ENCODE peak calls at places on chromosome 17, in nine cellular contexts. J, B, W, Q, C, T, Y, D and S are unnamed samples. For H3K27me3 and H3K36me3, the result is how much of the 10 kb centered on the place peaks cover.

GRCh38 chr17:60094754-60095153 is 16.0 kb upstream of the HEATR6 start:
- DNase-seq in D (no peak), Q (no peak), Y (no peak), J (no peak), T (no peak), C (no peak), B (no peak), W (no peak), S (no peak)

GRCh38 chr17:79065105-79065670 is 9.4 kb upstream of the ENGASE start:
- DNase-seq in D (peak), J (peak), B (no peak), Y (no peak), C (no peak), W (peak), Q (peak), T (no peak), S (peak)

GRCh38 chr17:2399572-2400473 is 1.0 kb downstream of the MNT start:
- DNase-seq in C (peak), T (peak), B (peak), Y (peak), Q (peak), W (peak), D (peak), J (peak), S (peak)

GRCh38 chr17:7650509-7651096 is at the start of gene ATP1B2:
- DNase-seq in Y (peak), T (peak), C (peak), W (peak), Q (peak), J (peak), B (peak), D (peak), S (peak)

GRCh38 chr17:76384222-76384986 is at the start of gene SPHK1:
- DNase-seq in C (peak), J (peak), T (peak), W (peak), Q (peak), D (peak), Y (no peak), B (peak), S (peak)

GRCh38 chr17:7045492-7046126 is 1.7 kb upstream of the SLC16A11 start:
- DNase-seq in D (no peak), Y (no peak), T (peak), J (peak), B (no peak), Q (peak), W (no peak), C (no peak), S (peak)

GRCh38 chr17:52606098-52606497 is 447.6 kb upstream of the CA10 start:
- DNase-seq in B (no peak), D (no peak), T (peak), W (no peak), C (no peak), Y (no peak), Q (no peak), J (no peak), S (no peak)

GRCh38 chr17:77214743-77215142 is 74.0 kb downstream of the SEC14L1 start:
- DNase-seq in B (no peak), Y (no peak), T (peak), C (no peak), W (peak), Q (peak), D (no peak), J (peak), S (peak)

GRCh38 chr17:4130715-4131114 is 12.1 kb downstream of the ZZEF1 start:
- DNase-seq in Q (peak), D (no peak), J (no peak), Y (no peak), T (no peak), B (no peak), C (no peak), W (peak), S (no peak)

GRCh38 chr17:78127240-78127887 is 1.2 kb downstream of the TMC6 start:
- DNase-seq in T (no peak), C (no peak), Y (peak), J (peak), Q (peak), W (peak), D (peak), B (peak), S (peak)

GRCh38 chr17:4934173-4934979 is 2.3 kb downstream of the GP1BA start:
- DNase-seq in B (no peak), T (peak), W (no peak), J (no peak), Q (peak), C (no peak), D (no peak), Y (no peak), S (peak)

GRCh38 chr17:19364699-19365498 is 2.4 kb upstream of the B9D1 start:
- DNase-seq in Q (no peak), W (peak), B (no peak), T (peak), Y (no peak), D (peak), J (no peak), C (no peak), S (no peak)

GRCh38 chr17:59329558-59330313 is 1.7 kb upstream of the YPEL2 start:
- DNase-seq in D (peak), T (peak), Q (peak), J (peak), Y (peak), B (no peak), W (peak), C (peak), S (peak)

GRCh38 chr17:4972322-4972721 is 4.7 kb upstream of the SPAG7 start:
- DNase-seq in B (no peak), C (no peak), Y (no peak), Q (no peak), D (no peak), W (no peak), T (no peak), J (no peak), S (peak)

GRCh38 chr17:82097187-82097918 is 683 bp downstream of the FASN start:
- DNase-seq in Q (peak), T (peak), D (peak), Y (no peak), W (peak), J (peak), B (no peak), C (no peak), S (peak)

GRCh38 chr17:75872434-75873351 is 5.7 kb downstream of the TRIM47 start:
- DNase-seq in D (peak), C (peak), J (no peak), Q (peak), W (peak), T (peak), B (peak), Y (peak), S (peak)

GRCh38 chr17:81511800-81512559 is 619 bp downstream of the ACTG1 start:
- DNase-seq in Q (no peak), W (peak), Y (no peak), J (no peak), T (peak), B (no peak), C (peak), D (no peak), S (no peak)

GRCh38 chr17:27217631-27218030 is 76.3 kb upstream of the WSB1 start:
- DNase-seq in W (no peak), C (no peak), T (no peak), D (no peak), J (no peak), Y (no peak), B (no peak), Q (no peak), S (no peak)

GRCh38 chr17:3656353-3656752 is 12.0 kb downstream of the TAX1BP3 start:
- DNase-seq in C (no peak), J (no peak), Y (no peak), Q (no peak), D (no peak), B (no peak), W (no peak), T (no peak), S (no peak)

GRCh38 chr17:35784895-35785294 is 10.5 kb downstream of the MMP28 start:
- DNase-seq in W (peak), D (no peak), J (no peak), B (no peak), Q (no peak), T (peak), C (no peak), Y (no peak), S (no peak)

GRCh38 chr17:22694362-22695227 is 1002.3 kb downstream of the KCNJ18 start:
- DNase-seq in Y (no peak), B (no peak), C (no peak), J (no peak), W (no peak), Q (no peak), T (no peak), D (no peak), S (peak)

GRCh38 chr17:10121971-10122707 is 76.3 kb downstream of the GAS7 start:
- DNase-seq in Y (no peak), C (no peak), W (no peak), Q (no peak), J (no peak), D (no peak), B (peak), T (no peak), S (peak)

GRCh38 chr17:81837641-81838040 is 2.8 kb upstream of the PPP1R27 start:
- DNase-seq in Y (no peak), Q (no peak), J (no peak), D (peak), T (no peak), C (no peak), B (no peak), W (no peak), S (no peak)

GRCh38 chr17:77786740-77787505 is 171.6 kb upstream of the TNRC6C start:
- DNase-seq in Q (no peak), B (no peak), Y (no peak), J (peak), W (no peak), T (no peak), D (no peak), C (no peak), S (peak)

GRCh38 chr17:44333371-44333770 is 8.7 kb upstream of the SLC25A39 start:
- DNase-seq in C (no peak), J (no peak), D (peak), Q (peak), B (no peak), Y (no peak), W (no peak), T (no peak), S (no peak)

GRCh38 chr17:55547027-55547670 is 35.9 kb upstream of the SMIM36 start:
- DNase-seq in Q (no peak), Y (no peak), J (no peak), D (no peak), W (no peak), C (no peak), B (no peak), T (peak), S (no peak)

GRCh38 chr17:7477392-7478275 is 1.8 kb downstream of the ZBTB4 start:
- DNase-seq in J (peak), W (peak), T (no peak), Q (peak), C (no peak), Y (peak), D (peak), B (no peak), S (peak)

GRCh38 chr17:22090263-22090935 is 398.1 kb downstream of the KCNJ18 start:
- DNase-seq in Y (no peak), D (no peak), W (no peak), Q (no peak), B (no peak), J (no peak), T (no peak), C (no peak), S (no peak)

GRCh38 chr17:57696050-57696449 is 49.0 kb downstream of the CCDC182 start:
- DNase-seq in B (no peak), W (peak), C (no peak), D (peak), Q (no peak), J (no peak), T (no peak), Y (peak), S (no peak)

GRCh38 chr17:62187681-62188080 is 122.6 kb upstream of the MED13 start:
- DNase-seq in J (no peak), D (no peak), T (peak), C (no peak), B (no peak), Y (no peak), W (no peak), Q (no peak), S (no peak)

GRCh38 chr17:72972263-72972951 is 120.1 kb downstream of the SLC39A11 start:
- DNase-seq in W (no peak), Y (no peak), D (no peak), C (no peak), J (no peak), T (no peak), Q (no peak), B (no peak), S (no peak)

GRCh38 chr17:41678907-41679739 is 9.6 kb upstream of the EIF1 start:
- DNase-seq in T (peak), J (no peak), B (no peak), Y (no peak), Q (no peak), W (no peak), C (no peak), D (no peak), S (no peak)

GRCh38 chr17:6712058-6712853 is 913 bp downstream of the SLC13A5 start:
- DNase-seq in B (no peak), T (peak), Y (no peak), W (peak), C (no peak), Q (no peak), J (peak), D (no peak), S (peak)

GRCh38 chr17:58281511-58282011 is 826 bp upstream of the MPO start:
- DNase-seq in T (no peak), Q (no peak), B (no peak), D (no peak), Y (peak), J (no peak), W (no peak), C (no peak), S (peak)

GRCh38 chr17:79923974-79924638 is 84.9 kb upstream of the CBX4 start:
- DNase-seq in Y (no peak), C (no peak), J (peak), B (no peak), T (no peak), Q (peak), D (no peak), W (no peak), S (peak)

GRCh38 chr17:39928868-39929651 is 1.5 kb downstream of the LRRC3C start:
- DNase-seq in Y (no peak), W (no peak), Q (no peak), C (no peak), B (no peak), D (no peak), J (no peak), T (peak), S (no peak)

GRCh38 chr17:77036841-77037381 is 103.9 kb upstream of the SEC14L1 start:
- DNase-seq in Q (peak), Y (no peak), W (no peak), J (no peak), T (peak), C (no peak), D (no peak), B (no peak), S (no peak)

GRCh38 chr17:21098934-21099687 is 27.7 kb upstream of the DHRS7B start:
- DNase-seq in J (peak), T (peak), Y (peak), D (peak), Q (peak), W (peak), C (no peak), B (no peak), S (peak)

GRCh38 chr17:78875738-78876597 is 27.0 kb downstream of the CEP295NL start:
- DNase-seq in W (peak), T (no peak), J (no peak), B (no peak), Y (no peak), C (peak), D (no peak), Q (no peak), S (peak)

GRCh38 chr17:50457621-50458020 is 11.1 kb downstream of the CHAD start:
- DNase-seq in W (no peak), C (no peak), B (no peak), D (no peak), T (no peak), Q (no peak), J (no peak), Y (no peak), S (no peak)
- H3K27me3 ChIP-seq in W (under half), C (under half), B (under half), D (under half), T (under half), Q (under half), J (under half), Y (under half), S (under half)

GRCh38 chr17:17822189-17822978 is 14.4 kb downstream of the SREBF1 start:
- DNase-seq in Y (peak), Q (no peak), B (peak), D (no peak), J (no peak), W (peak), T (no peak), C (peak), S (no peak)
- H3K4me3 ChIP-seq in Y (peak), Q (peak), B (peak), D (no peak), J (peak), W (no peak), T (peak), C (no peak), S (no peak)

GRCh38 chr17:46212634-46213435 is 19.6 kb upstream of the KANSL1 start:
- DNase-seq in Y (peak), W (peak), T (peak), Q (peak), B (peak), C (peak), J (peak), D (no peak), S (peak)
- H3K36me3 ChIP-seq in Y (under half), W (under half), T (under half), Q (under half), B (under half), C (under half), J (under half), D (under half), S (under half)

GRCh38 chr17:48439875-48440505 is 10.0 kb upstream of the SKAP1 start:
- DNase-seq in J (no peak), D (no peak), Q (no peak), C (no peak), Y (no peak), T (no peak), B (no peak), W (peak), S (no peak)
- H3K27me3 ChIP-seq in J (half or more), D (under half), Q (under half), C (under half), Y (under half), T (under half), B (half or more), W (under half), S (under half)

DNA sequence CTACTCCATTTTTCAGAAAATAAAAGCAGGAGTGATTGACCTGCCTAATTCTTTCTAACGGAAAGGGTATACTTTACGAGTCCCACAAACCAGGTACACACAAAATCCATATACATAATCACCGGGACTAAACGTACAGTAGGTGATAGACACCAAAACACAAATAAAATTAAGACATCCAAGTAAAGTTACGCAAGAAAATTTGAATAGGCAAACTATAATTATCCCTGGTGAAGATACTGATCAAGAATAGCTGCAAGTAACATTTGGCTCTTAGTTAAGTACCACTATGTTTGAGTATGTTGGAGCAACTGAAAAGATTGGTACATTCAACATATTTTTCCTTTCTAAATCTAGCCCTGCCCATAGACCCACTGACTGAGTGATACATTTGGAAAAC is 1.7 kb downstream of the HELZ start:
- DNase-seq in B (no peak), J (no peak), T (no peak), W (no peak), C (no peak), Q (no peak), D (no peak), Y (no peak), S (no peak)
- H3K4me3 ChIP-seq in B (peak), J (peak), T (peak), W (no peak), C (no peak), Q (no peak), D (peak), Y (no peak), S (no peak)

GRCh38 chr17:63538693-63539595 is 11.3 kb upstream of the DCAF7 start:
- DNase-seq in Y (no peak), D (no peak), C (no peak), T (no peak), J (no peak), Q (no peak), B (no peak), W (no peak), S (peak)
- H3K36me3 ChIP-seq in Y (under half), D (under half), C (under half), T (under half), J (under half), Q (under half), B (under half), W (under half), S (under half)

GRCh38 chr17:36941265-36942021 is 4.2 kb downstream of the LHX1 start:
- DNase-seq in J (no peak), W (no peak), T (no peak), B (no peak), D (no peak), Q (no peak), Y (no peak), C (no peak), S (peak)

GRCh38 chr17:36943250-36944220 is 5.2 kb upstream of the AATF start:
- DNase-seq in Y (no peak), J (peak), T (no peak), C (no peak), W (no peak), B (no peak), D (no peak), Q (no peak), S (peak)

GRCh38 chr17:36944488-36945040 is 4.2 kb upstream of the AATF start:
- DNase-seq in W (no peak), D (no peak), Q (no peak), Y (no peak), T (no peak), J (no peak), B (no peak), C (no peak), S (peak)

GRCh38 chr17:36942031-36942599 is 4.8 kb downstream of the LHX1 start:
- DNase-seq in B (no peak), Y (no peak), J (peak), C (no peak), W (no peak), D (no peak), Q (no peak), T (no peak), S (peak)

GRCh38 chr17:36942631-36943125 is 5.4 kb downstream of the LHX1 start:
- DNase-seq in B (no peak), J (peak), D (no peak), Q (no peak), C (no peak), T (no peak), W (no peak), Y (no peak), S (peak)
- H3K27me3 ChIP-seq in B (half or more), J (half or more), D (half or more), Q (half or more), C (under half), T (half or more), W (half or more), Y (half or more), S (half or more)

GRCh38 chr17:383771-384621 is 31.4 kb upstream of the RPH3AL start:
- DNase-seq in Q (no peak), D (peak), W (no peak), Y (no peak), B (no peak), C (no peak), T (no peak), J (peak), S (peak)

GRCh38 chr17:385195-385835 is 32.7 kb upstream of the RPH3AL start:
- DNase-seq in D (peak), B (peak), Q (peak), W (peak), Y (no peak), T (peak), J (peak), C (no peak), S (peak)

GRCh38 chr17:384622-385194 is 32.1 kb upstream of the RPH3AL start:
- DNase-seq in D (no peak), J (peak), B (no peak), C (no peak), T (no peak), Y (no peak), Q (no peak), W (no peak), S (peak)

GRCh38 chr17:386145-386876 is 33.7 kb upstream of the RPH3AL start:
- DNase-seq in D (peak), Q (peak), J (peak), B (peak), T (peak), Y (peak), C (peak), W (peak), S (peak)

GRCh38 chr17:385836-386144 is 33.2 kb upstream of the RPH3AL start:
- DNase-seq in J (no peak), C (no peak), W (no peak), B (no peak), D (no peak), Y (no peak), Q (no peak), T (no peak), S (no peak)
- H3K4me3 ChIP-seq in J (peak), C (peak), W (no peak), B (peak), D (peak), Y (peak), Q (peak), T (peak), S (peak)

DNA sequence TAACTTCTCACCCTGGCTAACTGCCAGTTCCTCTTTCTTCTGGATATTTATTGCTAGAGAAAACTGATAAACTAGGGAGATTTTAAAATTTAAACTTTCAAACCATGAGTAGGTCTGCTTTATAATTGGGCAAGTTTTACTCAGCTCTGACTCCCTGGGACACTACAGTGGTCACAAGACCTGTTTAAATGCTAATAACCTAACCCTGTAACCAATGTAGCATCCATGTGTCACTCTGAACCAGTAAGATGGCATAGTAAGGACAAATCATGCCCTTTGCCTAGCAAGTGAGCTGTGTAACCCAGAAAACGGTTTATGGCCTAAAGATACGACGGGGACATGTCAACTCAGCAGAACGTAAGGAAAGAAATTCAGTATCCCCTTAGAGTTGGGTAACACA is 85.9 kb downstream of the NCOR1 start:
- DNase-seq in C (no peak), B (no peak), D (no peak), W (no peak), Q (no peak), J (no peak), T (no peak), Y (no peak), S (no peak)
- H3K36me3 ChIP-seq in C (under half), B (half or more), D (under half), W (under half), Q (under half), J (under half), T (under half), Y (under half), S (under half)